ENCODE peak calls at places on chromosomes 7 and 10, in seven cellular contexts. One of them, this sample, is unnamed.

GRCh38 chr10:100684688-100685235 is 60.6 kb upstream of the PAX2 start:
- DNase-seq in SJSA1: no peak
- DNase-seq in sigmoid colon: no peak
- DNase-seq in tibial artery: no peak
- DNase-seq in left lung: no peak
- DNase-seq in psoas muscle: no peak
- DNase-seq in kidney: no peak
- DNase-seq in this sample: no peak

GRCh38 chr7:56092789-56093531 is at the start of gene PHKG1:
- DNase-seq in SJSA1: peak
- DNase-seq in sigmoid colon: peak
- DNase-seq in tibial artery: peak
- DNase-seq in left lung: peak
- DNase-seq in psoas muscle: peak
- DNase-seq in kidney: peak
- DNase-seq in this sample: peak

GRCh38 chr7:153061913-153062528 is 302.5 kb downstream of the ACTR3B start:
- DNase-seq in SJSA1: no peak
- DNase-seq in sigmoid colon: no peak
- DNase-seq in tibial artery: no peak
- DNase-seq in left lung: no peak
- DNase-seq in psoas muscle: no peak
- DNase-seq in kidney: no peak
- DNase-seq in this sample: no peak

GRCh38 chr10:119423510-119423874 is 119.0 kb downstream of the RGS10 start:
- DNase-seq in SJSA1: no peak
- DNase-seq in sigmoid colon: no peak
- DNase-seq in tibial artery: no peak
- DNase-seq in left lung: peak
- DNase-seq in psoas muscle: peak
- DNase-seq in kidney: no peak
- DNase-seq in this sample: no peak

GRCh38 chr10:82628373-82628772 is 753.4 kb downstream of the NRG3 start:
- DNase-seq in SJSA1: no peak
- DNase-seq in sigmoid colon: no peak
- DNase-seq in tibial artery: no peak
- DNase-seq in left lung: no peak
- DNase-seq in psoas muscle: no peak
- DNase-seq in kidney: no peak
- DNase-seq in this sample: no peak

GRCh38 chr7:83852136-83852535 is 203.2 kb upstream of the SEMA3E start:
- DNase-seq in SJSA1: no peak
- DNase-seq in sigmoid colon: no peak
- DNase-seq in tibial artery: no peak
- DNase-seq in left lung: no peak
- DNase-seq in psoas muscle: no peak
- DNase-seq in kidney: no peak
- DNase-seq in this sample: no peak

GRCh38 chr10:121662945-121663917 is 65.0 kb upstream of the FGFR2 start:
- DNase-seq in SJSA1: no peak
- DNase-seq in sigmoid colon: no peak
- DNase-seq in tibial artery: no peak
- DNase-seq in left lung: no peak
- DNase-seq in psoas muscle: no peak
- DNase-seq in kidney: no peak
- DNase-seq in this sample: no peak

GRCh38 chr10:98649170-98649569 is 202.4 kb upstream of the HPS1 start:
- DNase-seq in SJSA1: no peak
- DNase-seq in sigmoid colon: no peak
- DNase-seq in tibial artery: no peak
- DNase-seq in left lung: no peak
- DNase-seq in psoas muscle: no peak
- DNase-seq in kidney: no peak
- DNase-seq in this sample: no peak

GRCh38 chr10:72272689-72273409 is 875 bp upstream of the DDIT4 start:
- DNase-seq in SJSA1: peak
- DNase-seq in sigmoid colon: peak
- DNase-seq in tibial artery: peak
- DNase-seq in left lung: peak
- DNase-seq in psoas muscle: peak
- DNase-seq in kidney: peak
- DNase-seq in this sample: peak

GRCh38 chr7:115297651-115298050 is 375.8 kb downstream of the MDFIC start:
- DNase-seq in SJSA1: peak
- DNase-seq in sigmoid colon: no peak
- DNase-seq in tibial artery: no peak
- DNase-seq in left lung: no peak
- DNase-seq in psoas muscle: no peak
- DNase-seq in kidney: peak
- DNase-seq in this sample: no peak

GRCh38 chr7:116692599-116693308 is 20.8 kb downstream of the MET start:
- DNase-seq in SJSA1: no peak
- DNase-seq in sigmoid colon: no peak
- DNase-seq in tibial artery: no peak
- DNase-seq in left lung: no peak
- DNase-seq in psoas muscle: no peak
- DNase-seq in kidney: no peak
- DNase-seq in this sample: no peak

GRCh38 chr10:31808258-31809218 is 120.1 kb downstream of the ARHGAP12 start:
- DNase-seq in SJSA1: peak
- DNase-seq in sigmoid colon: peak
- DNase-seq in tibial artery: no peak
- DNase-seq in left lung: no peak
- DNase-seq in psoas muscle: peak
- DNase-seq in kidney: no peak
- DNase-seq in this sample: no peak

GRCh38 chr10:111774486-111774885 is 409.1 kb downstream of the GPAM start:
- DNase-seq in SJSA1: no peak
- DNase-seq in sigmoid colon: no peak
- DNase-seq in tibial artery: no peak
- DNase-seq in left lung: no peak
- DNase-seq in psoas muscle: no peak
- DNase-seq in kidney: no peak
- DNase-seq in this sample: no peak

GRCh38 chr7:74475243-74475986 is 21.7 kb downstream of the GTF2IRD1 start:
- DNase-seq in SJSA1: no peak
- DNase-seq in sigmoid colon: no peak
- DNase-seq in tibial artery: no peak
- DNase-seq in left lung: no peak
- DNase-seq in psoas muscle: no peak
- DNase-seq in kidney: no peak
- DNase-seq in this sample: no peak

GRCh38 chr10:103548006-103548405 is 54.5 kb downstream of the NEURL1 start:
- DNase-seq in SJSA1: no peak
- DNase-seq in sigmoid colon: no peak
- DNase-seq in tibial artery: no peak
- DNase-seq in left lung: no peak
- DNase-seq in psoas muscle: no peak
- DNase-seq in kidney: no peak
- DNase-seq in this sample: peak

GRCh38 chr10:89879121-89879520 is 177.7 kb downstream of the KIF20B start:
- DNase-seq in SJSA1: no peak
- DNase-seq in sigmoid colon: no peak
- DNase-seq in tibial artery: no peak
- DNase-seq in left lung: no peak
- DNase-seq in psoas muscle: no peak
- DNase-seq in kidney: no peak
- DNase-seq in this sample: no peak

GRCh38 chr10:51763746-51764145 is 64.4 kb upstream of the CSTF2T start:
- DNase-seq in SJSA1: no peak
- DNase-seq in sigmoid colon: no peak
- DNase-seq in tibial artery: no peak
- DNase-seq in left lung: no peak
- DNase-seq in psoas muscle: no peak
- DNase-seq in kidney: no peak
- DNase-seq in this sample: no peak

GRCh38 chr7:135666836-135667235 is 4.5 kb downstream of the STMP1 start:
- DNase-seq in SJSA1: no peak
- DNase-seq in sigmoid colon: no peak
- DNase-seq in tibial artery: no peak
- DNase-seq in left lung: no peak
- DNase-seq in psoas muscle: no peak
- DNase-seq in kidney: no peak
- DNase-seq in this sample: no peak
- H3K27ac ChIP-seq in SJSA1: peak
- H3K27ac ChIP-seq in sigmoid colon: no peak
- H3K27ac ChIP-seq in tibial artery: no peak
- H3K27ac ChIP-seq in left lung: no peak
- H3K27ac ChIP-seq in psoas muscle: peak
- H3K27ac ChIP-seq in kidney: no peak
- H3K27ac ChIP-seq in this sample: no peak

GRCh38 chr10:4678951-4679671 is 146.9 kb upstream of the AKR1E2 start:
- DNase-seq in SJSA1: no peak
- DNase-seq in sigmoid colon: no peak
- DNase-seq in tibial artery: no peak
- DNase-seq in left lung: no peak
- DNase-seq in psoas muscle: no peak
- DNase-seq in kidney: no peak
- DNase-seq in this sample: no peak
- H3K27ac ChIP-seq in SJSA1: no peak
- H3K27ac ChIP-seq in sigmoid colon: peak
- H3K27ac ChIP-seq in tibial artery: peak
- H3K27ac ChIP-seq in left lung: no peak
- H3K27ac ChIP-seq in psoas muscle: peak
- H3K27ac ChIP-seq in kidney: no peak
- H3K27ac ChIP-seq in this sample: peak

GRCh38 chr10:112985701-112986510 is 35.9 kb downstream of the TCF7L2 start:
- DNase-seq in SJSA1: no peak
- DNase-seq in sigmoid colon: no peak
- DNase-seq in tibial artery: no peak
- DNase-seq in left lung: no peak
- DNase-seq in psoas muscle: no peak
- DNase-seq in kidney: no peak
- DNase-seq in this sample: no peak
- H3K27ac ChIP-seq in SJSA1: no peak
- H3K27ac ChIP-seq in sigmoid colon: peak
- H3K27ac ChIP-seq in tibial artery: peak
- H3K27ac ChIP-seq in left lung: no peak
- H3K27ac ChIP-seq in psoas muscle: no peak
- H3K27ac ChIP-seq in kidney: no peak
- H3K27ac ChIP-seq in this sample: peak

DNA sequence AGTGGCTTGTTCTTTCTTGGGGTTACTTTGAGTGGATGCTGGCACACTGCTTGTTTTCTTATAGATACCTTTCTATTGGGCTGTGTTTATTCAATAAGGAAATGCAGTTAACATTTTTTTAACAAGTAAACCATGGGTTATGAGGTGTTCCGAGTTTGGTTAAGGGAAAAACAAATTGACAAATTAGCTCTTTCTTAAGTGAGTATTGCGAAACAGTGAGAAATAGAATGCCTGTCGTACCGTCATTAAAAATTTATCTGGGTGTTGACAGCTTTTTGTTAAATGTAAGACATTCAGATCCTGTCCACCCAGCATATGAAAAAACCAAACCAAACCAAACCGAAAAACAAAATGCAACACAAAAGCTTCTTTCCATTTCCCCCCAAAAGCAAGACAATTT is 6.2 kb downstream of the CUX1 start:
- DNase-seq in SJSA1: no peak
- DNase-seq in sigmoid colon: no peak
- DNase-seq in tibial artery: no peak
- DNase-seq in left lung: no peak
- DNase-seq in psoas muscle: no peak
- DNase-seq in kidney: no peak
- DNase-seq in this sample: no peak
- H3K27ac ChIP-seq in SJSA1: no peak
- H3K27ac ChIP-seq in sigmoid colon: peak
- H3K27ac ChIP-seq in tibial artery: no peak
- H3K27ac ChIP-seq in left lung: peak
- H3K27ac ChIP-seq in psoas muscle: peak
- H3K27ac ChIP-seq in kidney: peak
- H3K27ac ChIP-seq in this sample: no peak

GRCh38 chr10:44951827-44952226 is 7.8 kb upstream of the RASSF4 start:
- DNase-seq in SJSA1: no peak
- DNase-seq in sigmoid colon: peak
- DNase-seq in tibial artery: peak
- DNase-seq in left lung: no peak
- DNase-seq in psoas muscle: no peak
- DNase-seq in kidney: no peak
- DNase-seq in this sample: peak
- H3K27ac ChIP-seq in SJSA1: peak
- H3K27ac ChIP-seq in sigmoid colon: no peak
- H3K27ac ChIP-seq in tibial artery: no peak
- H3K27ac ChIP-seq in left lung: no peak
- H3K27ac ChIP-seq in psoas muscle: no peak
- H3K27ac ChIP-seq in kidney: no peak
- H3K27ac ChIP-seq in this sample: no peak

GRCh38 chr7:32140540-32140939 is 70.3 kb upstream of the PDE1C start:
- DNase-seq in SJSA1: no peak
- DNase-seq in sigmoid colon: no peak
- DNase-seq in tibial artery: no peak
- DNase-seq in left lung: no peak
- DNase-seq in psoas muscle: no peak
- DNase-seq in kidney: no peak
- DNase-seq in this sample: no peak
- H3K27ac ChIP-seq in SJSA1: no peak
- H3K27ac ChIP-seq in sigmoid colon: no peak
- H3K27ac ChIP-seq in tibial artery: no peak
- H3K27ac ChIP-seq in left lung: no peak
- H3K27ac ChIP-seq in psoas muscle: no peak
- H3K27ac ChIP-seq in kidney: no peak
- H3K27ac ChIP-seq in this sample: no peak

DNA sequence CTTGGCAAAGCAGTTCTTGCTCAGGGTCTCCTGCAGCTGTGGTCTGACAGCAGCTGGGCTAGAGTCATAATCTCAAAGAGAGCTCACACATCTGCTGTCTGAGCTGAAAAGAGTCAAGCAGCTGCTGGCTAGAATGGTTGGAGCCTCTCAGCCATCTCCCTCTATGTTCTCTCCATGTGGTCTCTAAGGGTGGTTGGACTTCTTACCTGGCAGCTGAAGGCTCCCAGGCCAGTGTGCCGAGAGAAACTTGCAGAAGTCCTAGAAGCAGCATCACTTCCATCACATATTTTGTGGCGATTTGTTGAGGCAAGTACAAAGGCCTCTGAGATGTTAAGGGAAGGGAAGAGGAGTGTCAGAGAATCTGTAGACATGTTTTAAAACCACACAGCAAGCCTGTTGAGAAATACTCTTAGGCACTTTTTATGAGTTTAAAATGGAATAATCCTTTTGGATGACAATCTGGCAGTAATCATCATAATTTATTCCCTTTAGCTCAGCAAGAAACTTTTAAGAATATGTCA is 93.2 kb downstream of the REEP3 start:
- DNase-seq in SJSA1: no peak
- DNase-seq in sigmoid colon: no peak
- DNase-seq in tibial artery: no peak
- DNase-seq in left lung: no peak
- DNase-seq in psoas muscle: no peak
- DNase-seq in kidney: no peak
- DNase-seq in this sample: no peak
- H3K27ac ChIP-seq in SJSA1: no peak
- H3K27ac ChIP-seq in sigmoid colon: peak
- H3K27ac ChIP-seq in tibial artery: peak
- H3K27ac ChIP-seq in left lung: no peak
- H3K27ac ChIP-seq in psoas muscle: no peak
- H3K27ac ChIP-seq in kidney: no peak
- H3K27ac ChIP-seq in this sample: no peak